ENCODE peak calls at places on chromosomes 3 and 15, in seven cellular contexts. Y is A549; S is left lung; H is H9; V is HCT116; Z is CD8-positive, alpha-beta T cell; R is stomach. F is an unnamed sample. For H3K9me3, the result is how much of the 10 kb centered on the place peaks cover.

GRCh38 chr3:72245183-72245811 is 460.3 kb upstream of the PROK2 start:
- DNase-seq in Z (no peak), V (no peak), R (peak), S (no peak), Y (no peak), H (no peak), F (no peak)

GRCh38 chr15:38263996-38264395 is 11.4 kb downstream of the SPRED1 start:
- DNase-seq in S (no peak), H (no peak), Z (no peak), V (no peak), Y (no peak), R (no peak), F (no peak)

GRCh38 chr3:23938657-23939056 is 6.4 kb upstream of the NR1D2 start:
- DNase-seq in S (no peak), Y (no peak), V (no peak), R (no peak), Z (no peak), H (no peak), F (no peak)

GRCh38 chr3:20039765-20040475 is at the start of gene KAT2B:
- DNase-seq in V (no peak), H (peak), Y (peak), R (peak), S (peak), Z (peak), F (peak)

GRCh38 chr3:16326724-16327349 is 61.8 kb downstream of the OXNAD1 start:
- DNase-seq in V (no peak), Z (no peak), S (no peak), H (no peak), R (no peak), Y (no peak), F (no peak)

GRCh38 chr3:126201168-126201567 is 20.8 kb upstream of the ALDH1L1 start:
- DNase-seq in H (no peak), Z (no peak), R (no peak), Y (no peak), V (no peak), S (no peak), F (no peak)

GRCh38 chr15:86165263-86166204 is 85.9 kb downstream of the AGBL1 start:
- DNase-seq in Z (no peak), S (no peak), Y (no peak), R (no peak), H (no peak), V (no peak), F (no peak)

GRCh38 chr15:75533945-75534344 is 45.2 kb downstream of the PTPN9 start:
- DNase-seq in Y (no peak), R (no peak), S (no peak), H (no peak), Z (no peak), V (no peak), F (no peak)

GRCh38 chr15:61621865-61622264 is 392.8 kb upstream of the RORA start:
- DNase-seq in Y (no peak), Z (no peak), H (no peak), S (no peak), R (no peak), V (no peak), F (no peak)

GRCh38 chr3:49415931-49416601 is 3.8 kb downstream of the TCTA start:
- DNase-seq in R (peak), V (no peak), Y (no peak), H (no peak), Z (peak), S (no peak), F (peak)

GRCh38 chr15:36591534-36592411 is 12.3 kb downstream of the CDIN1 start:
- DNase-seq in H (no peak), Z (no peak), R (no peak), V (no peak), Y (peak), S (no peak), F (no peak)

GRCh38 chr3:196634224-196634623 is 5.3 kb upstream of the NRROS start:
- DNase-seq in V (no peak), Z (no peak), S (peak), H (no peak), Y (no peak), R (no peak), F (no peak)

GRCh38 chr3:197083486-197083885 is 53.9 kb upstream of the MELTF start:
- DNase-seq in H (no peak), Z (no peak), V (no peak), Y (peak), S (no peak), R (no peak), F (no peak)

GRCh38 chr3:164024786-164025185 is 1053.5 kb downstream of the SI start:
- DNase-seq in Y (no peak), H (no peak), S (no peak), V (no peak), R (no peak), Z (no peak), F (no peak)

GRCh38 chr15:62094398-62094797 is 27.6 kb downstream of the C2CD4A start:
- DNase-seq in Z (no peak), Y (no peak), R (no peak), S (no peak), V (no peak), H (no peak), F (no peak)

GRCh38 chr15:77481670-77482069 is 61.0 kb downstream of the HMG20A start:
- DNase-seq in S (no peak), Z (no peak), H (no peak), R (no peak), V (no peak), Y (no peak), F (no peak)

GRCh38 chr3:62587169-62587568 is 213.8 kb upstream of the FEZF2 start:
- DNase-seq in R (no peak), H (no peak), Z (no peak), S (no peak), V (no peak), Y (no peak), F (no peak)

GRCh38 chr3:11736136-11736833 is 92.6 kb upstream of the VGLL4 start:
- DNase-seq in H (no peak), Y (no peak), Z (no peak), S (no peak), V (no peak), R (no peak), F (no peak)

GRCh38 chr3:122416966-122417365 is 1.1 kb upstream of the WDR5B start:
- DNase-seq in H (no peak), Y (no peak), S (no peak), V (no peak), R (no peak), Z (no peak), F (no peak)

GRCh38 chr3:157070600-157070999 is 89.3 kb downstream of the CCNL1 start:
- DNase-seq in R (no peak), Y (no peak), Z (no peak), H (no peak), S (no peak), V (no peak), F (no peak)

GRCh38 chr3:31232049-31233040 is 300.4 kb upstream of the STT3B start:
- DNase-seq in S (peak), Y (no peak), H (no peak), Z (no peak), V (no peak), R (no peak), F (no peak)

GRCh38 chr3:60101628-60102027 is 1051.8 kb upstream of the CFAP20DC start:
- DNase-seq in Y (no peak), H (no peak), V (no peak), S (no peak), R (peak), Z (no peak), F (no peak)

GRCh38 chr15:33022629-33023028 is 171.9 kb downstream of the FMN1 start:
- DNase-seq in H (peak), V (no peak), S (peak), R (peak), Y (no peak), Z (no peak), F (no peak)

GRCh38 chr3:52317601-52318000 is 1.5 kb downstream of the DNAH1 start:
- DNase-seq in S (peak), R (peak), H (peak), Z (peak), V (no peak), Y (no peak), F (peak)

GRCh38 chr3:112653209-112653871 is 12.4 kb upstream of the CCDC80 start:
- DNase-seq in Y (peak), V (no peak), Z (no peak), S (no peak), H (no peak), R (no peak), F (no peak)

GRCh38 chr15:101533371-101534140 is 44.0 kb upstream of the PCSK6 start:
- DNase-seq in H (peak), V (no peak), Z (no peak), S (no peak), R (no peak), Y (no peak), F (no peak)

GRCh38 chr15:49110158-49110944 is 45.0 kb downstream of the COPS2 start:
- DNase-seq in R (no peak), V (no peak), Y (no peak), H (peak), Z (no peak), S (no peak), F (no peak)

GRCh38 chr3:82132210-82133069 is 371.0 kb upstream of the GBE1 start:
- DNase-seq in V (no peak), Z (no peak), S (no peak), R (no peak), H (no peak), Y (no peak), F (no peak)

DNA sequence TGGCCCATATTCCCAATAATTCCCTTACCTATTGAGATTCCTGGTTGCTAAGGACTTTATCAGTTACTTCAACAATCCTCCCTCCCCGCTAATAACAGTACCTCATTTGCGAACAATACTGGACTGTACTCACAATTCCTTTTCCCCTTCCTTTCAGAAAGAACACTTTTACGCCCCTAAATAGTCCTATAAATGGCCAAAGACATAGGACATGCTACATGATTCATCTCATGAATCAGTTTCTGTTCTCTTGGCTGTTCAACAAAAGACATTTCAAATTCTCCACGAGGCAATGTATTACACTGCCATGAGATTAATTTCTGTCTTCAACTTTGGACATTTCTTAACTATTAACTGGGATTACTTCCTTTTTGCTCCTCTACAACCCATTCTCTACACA is 264.4 kb downstream of the TIGIT start:
- DNase-seq in V (no peak), S (no peak), H (no peak), Z (no peak), Y (no peak), R (no peak), F (no peak)
- H3K27ac ChIP-seq in V (peak), S (no peak), H (no peak), Z (no peak), Y (no peak), R (no peak), F (no peak)

DNA sequence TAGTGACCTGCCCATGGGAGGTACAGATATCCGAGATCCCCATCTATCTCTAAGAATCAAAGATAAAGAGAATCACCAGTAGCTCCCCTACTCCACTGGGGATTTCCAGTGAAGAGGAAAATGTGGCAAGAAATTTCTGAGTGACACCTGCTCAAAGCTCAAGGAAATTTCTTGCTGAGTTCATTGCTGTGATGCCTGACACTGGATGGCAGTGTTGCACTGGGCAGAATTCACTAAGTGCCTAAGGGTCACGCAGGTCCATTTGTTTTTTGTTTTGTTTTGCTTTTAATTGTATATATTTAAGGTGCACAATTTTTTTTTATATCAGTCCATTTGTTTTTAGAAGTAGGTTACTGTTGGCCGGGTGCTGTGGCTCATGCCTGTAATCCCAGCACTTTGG is 109.5 kb upstream of the KCNAB1 start:
- DNase-seq in H (no peak), Y (peak), S (no peak), R (no peak), Z (no peak), V (peak), F (no peak)
- TF ChIP-seq CTCF in H (peak), Y (peak), S (no peak), R (no peak), Z (no peak), V (peak), F (no peak)

DNA sequence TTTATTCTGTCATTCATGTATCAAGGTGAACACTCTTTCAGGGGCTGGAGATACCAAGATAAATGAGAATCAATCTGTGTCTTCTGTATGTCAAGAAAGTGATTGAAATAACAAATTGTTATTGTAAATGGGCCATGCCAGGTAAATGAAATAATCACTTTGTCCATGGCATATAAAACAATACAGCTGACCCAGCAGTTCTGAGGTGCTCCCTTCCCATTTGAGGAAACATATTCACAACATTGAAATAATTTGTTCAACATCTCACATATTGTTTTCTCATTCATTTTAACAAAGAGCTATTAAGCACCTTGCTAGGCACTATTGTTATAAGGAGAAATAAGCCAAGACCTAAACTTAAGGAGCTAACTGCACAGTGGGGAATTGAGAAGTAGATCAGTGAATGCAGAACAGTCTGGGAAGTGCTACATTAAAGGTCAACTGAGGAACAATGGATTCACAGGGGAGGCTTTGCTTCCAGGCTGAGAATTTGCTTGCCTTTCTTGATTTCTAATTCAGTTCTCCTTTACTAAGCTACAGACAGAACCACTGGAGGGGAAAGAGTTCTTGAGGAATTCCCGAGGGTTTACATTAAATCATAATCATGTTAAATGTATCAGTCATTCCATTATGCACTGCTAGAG is 806.3 kb upstream of the ARPP21 start:
- DNase-seq in V (no peak), H (no peak), R (no peak), S (no peak), Z (no peak), Y (no peak), F (no peak)
- H3K9me3 ChIP-seq in V (under half), H (under half), R (under half), S (under half), Z (under half), Y (under half), F (under half)

GRCh38 chr3:8886556-8886955 is 76.7 kb downstream of the RAD18 start:
- DNase-seq in S (no peak), R (no peak), Z (no peak), H (no peak), V (no peak), Y (no peak), F (no peak)

GRCh38 chr3:8885806-8886205 is 77.5 kb downstream of the RAD18 start:
- DNase-seq in R (no peak), S (no peak), V (no peak), Z (no peak), H (no peak), Y (no peak), F (no peak)

GRCh38 chr3:8887435-8888295 is 75.6 kb downstream of the RAD18 start:
- DNase-seq in Y (no peak), S (no peak), V (no peak), H (no peak), Z (no peak), R (no peak), F (no peak)

GRCh38 chr3:8891328-8891727 is 71.9 kb downstream of the RAD18 start:
- DNase-seq in R (no peak), S (no peak), V (no peak), Z (no peak), H (no peak), Y (no peak), F (no peak)

DNA sequence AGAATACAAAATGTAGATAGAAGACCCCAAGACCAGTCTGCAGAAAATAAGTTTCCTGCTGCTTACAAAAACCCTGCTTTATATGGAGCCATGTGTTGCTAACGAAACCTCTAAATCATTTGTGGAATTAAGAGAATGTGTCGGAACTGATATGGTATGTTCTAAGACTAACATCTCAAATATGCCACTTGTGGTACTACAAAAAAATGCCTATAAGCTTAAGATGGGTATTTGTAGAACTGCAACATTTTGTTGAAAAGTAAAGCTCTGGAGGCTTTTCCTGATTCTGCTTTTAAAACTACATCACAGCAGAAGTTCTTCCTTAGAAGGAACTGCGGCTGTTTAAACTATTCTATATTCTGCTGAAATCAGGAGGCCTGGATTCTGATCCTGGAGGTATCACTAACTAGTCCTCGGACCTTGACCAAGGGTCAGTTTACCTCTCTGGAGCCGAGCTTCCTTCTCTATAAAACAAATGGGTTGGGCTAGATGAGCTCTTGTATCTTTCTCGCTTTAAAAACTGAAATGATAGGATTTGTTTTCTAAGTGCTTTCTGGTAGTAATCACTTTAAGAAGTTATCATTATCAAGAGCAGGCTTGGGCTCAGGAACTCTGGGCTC is 74.9 kb downstream of the RAD18 start:
- DNase-seq in V (no peak), H (no peak), Z (no peak), R (no peak), S (no peak), Y (no peak), F (no peak)
- H3K27ac ChIP-seq in V (no peak), H (no peak), Z (no peak), R (no peak), S (no peak), Y (no peak), F (no peak)

GRCh38 chr3:194685723-194686413 is at the start of gene FAM43A:
- DNase-seq in Z (peak), Y (peak), S (peak), H (peak), V (peak), R (peak), F (peak)
- TF ChIP-seq CTCF in Z (no peak), Y (no peak), S (peak), H (peak), V (no peak), R (peak), F (no peak)

DNA sequence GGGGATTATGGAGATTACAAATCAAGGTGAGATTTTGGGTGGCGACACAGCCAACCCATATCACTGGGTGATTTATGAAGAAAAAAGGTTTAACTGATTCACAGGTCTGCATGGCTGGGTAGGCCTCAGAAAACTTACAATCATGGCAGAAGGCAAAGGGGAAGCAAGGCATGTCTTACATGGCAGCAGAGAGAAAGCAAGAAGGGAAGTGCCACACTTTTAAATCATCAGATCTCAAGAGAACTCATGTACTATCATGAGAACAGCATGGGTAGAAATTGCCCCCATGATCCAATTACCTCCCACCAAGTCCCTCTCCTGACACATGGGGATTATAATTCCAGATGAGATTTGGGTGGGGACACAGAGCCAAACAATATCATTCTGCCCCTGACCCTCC is 59.7 kb downstream of the DPH6 start:
- DNase-seq in R (no peak), Y (no peak), H (no peak), S (no peak), V (no peak), Z (no peak), F (no peak)
- H3K9me3 ChIP-seq in R (under half), Y (under half), H (under half), S (under half), V (under half), Z (under half), F (under half)